ENCODE peak calls at places on chromosomes 3 and 15, in four cellular contexts. One of them, this sample, is unnamed.

GRCh38 chr15:69903476-69904295 is 194.0 kb downstream of the TLE3 start:
- DNase-seq in posterior cingulate gyrus: no peak
- DNase-seq in IMR-90: peak
- DNase-seq in stimulated activated CD8-positive, alpha-beta memory T cell treated with anti-CD3 and anti-CD28 coated beads, Interleukin-15, amount 100 ng/mL, for 24 hours: no peak
- DNase-seq in this sample: peak

GRCh38 chr15:41878355-41878699 is 15.5 kb downstream of the SPTBN5 start:
- DNase-seq in stimulated activated CD8-positive, alpha-beta memory T cell treated with anti-CD3 and anti-CD28 coated beads, Interleukin-15, amount 100 ng/mL, for 24 hours: no peak
- DNase-seq in posterior cingulate gyrus: no peak
- DNase-seq in IMR-90: no peak
- DNase-seq in this sample: no peak

GRCh38 chr3:61707492-61707891 is 146.1 kb downstream of the PTPRG start:
- DNase-seq in posterior cingulate gyrus: no peak
- DNase-seq in stimulated activated CD8-positive, alpha-beta memory T cell treated with anti-CD3 and anti-CD28 coated beads, Interleukin-15, amount 100 ng/mL, for 24 hours: no peak
- DNase-seq in IMR-90: no peak
- DNase-seq in this sample: no peak

GRCh38 chr3:63207066-63207590 is 71.0 kb upstream of the SYNPR start:
- DNase-seq in posterior cingulate gyrus: no peak
- DNase-seq in IMR-90: no peak
- DNase-seq in stimulated activated CD8-positive, alpha-beta memory T cell treated with anti-CD3 and anti-CD28 coated beads, Interleukin-15, amount 100 ng/mL, for 24 hours: no peak
- DNase-seq in this sample: no peak

GRCh38 chr3:157572559-157573270 is 69.5 kb upstream of the VEPH1 start:
- DNase-seq in posterior cingulate gyrus: no peak
- DNase-seq in stimulated activated CD8-positive, alpha-beta memory T cell treated with anti-CD3 and anti-CD28 coated beads, Interleukin-15, amount 100 ng/mL, for 24 hours: no peak
- DNase-seq in IMR-90: peak
- DNase-seq in this sample: peak

GRCh38 chr3:164018500-164018899 is 1059.8 kb downstream of the SI start:
- DNase-seq in posterior cingulate gyrus: no peak
- DNase-seq in IMR-90: no peak
- DNase-seq in stimulated activated CD8-positive, alpha-beta memory T cell treated with anti-CD3 and anti-CD28 coated beads, Interleukin-15, amount 100 ng/mL, for 24 hours: no peak
- DNase-seq in this sample: no peak

GRCh38 chr15:60647246-60647645 is 168.3 kb upstream of the ICE2 start:
- DNase-seq in IMR-90: no peak
- DNase-seq in stimulated activated CD8-positive, alpha-beta memory T cell treated with anti-CD3 and anti-CD28 coated beads, Interleukin-15, amount 100 ng/mL, for 24 hours: no peak
- DNase-seq in posterior cingulate gyrus: no peak
- DNase-seq in this sample: no peak

GRCh38 chr15:35166730-35167359 is 81.8 kb upstream of the NANOGP8 start:
- DNase-seq in stimulated activated CD8-positive, alpha-beta memory T cell treated with anti-CD3 and anti-CD28 coated beads, Interleukin-15, amount 100 ng/mL, for 24 hours: no peak
- DNase-seq in IMR-90: peak
- DNase-seq in posterior cingulate gyrus: no peak
- DNase-seq in this sample: no peak

GRCh38 chr15:53962646-53963561 is 15.3 kb upstream of the UNC13C start:
- DNase-seq in stimulated activated CD8-positive, alpha-beta memory T cell treated with anti-CD3 and anti-CD28 coated beads, Interleukin-15, amount 100 ng/mL, for 24 hours: no peak
- DNase-seq in IMR-90: no peak
- DNase-seq in posterior cingulate gyrus: peak
- DNase-seq in this sample: no peak

GRCh38 chr3:141740349-141740748 is 2.3 kb downstream of the RNF7 start:
- DNase-seq in posterior cingulate gyrus: no peak
- DNase-seq in stimulated activated CD8-positive, alpha-beta memory T cell treated with anti-CD3 and anti-CD28 coated beads, Interleukin-15, amount 100 ng/mL, for 24 hours: no peak
- DNase-seq in IMR-90: no peak
- DNase-seq in this sample: no peak

GRCh38 chr3:88000853-88001252 is 58.0 kb downstream of the CGGBP1 start:
- DNase-seq in stimulated activated CD8-positive, alpha-beta memory T cell treated with anti-CD3 and anti-CD28 coated beads, Interleukin-15, amount 100 ng/mL, for 24 hours: no peak
- DNase-seq in IMR-90: no peak
- DNase-seq in posterior cingulate gyrus: no peak
- DNase-seq in this sample: no peak

GRCh38 chr15:48974865-48975264 is 11.1 kb upstream of the SHC4 start:
- DNase-seq in posterior cingulate gyrus: no peak
- DNase-seq in stimulated activated CD8-positive, alpha-beta memory T cell treated with anti-CD3 and anti-CD28 coated beads, Interleukin-15, amount 100 ng/mL, for 24 hours: no peak
- DNase-seq in IMR-90: no peak
- DNase-seq in this sample: peak

GRCh38 chr15:59218099-59218498 is 11.5 kb downstream of the LDHAL6B start:
- DNase-seq in IMR-90: no peak
- DNase-seq in stimulated activated CD8-positive, alpha-beta memory T cell treated with anti-CD3 and anti-CD28 coated beads, Interleukin-15, amount 100 ng/mL, for 24 hours: no peak
- DNase-seq in posterior cingulate gyrus: no peak
- DNase-seq in this sample: no peak

GRCh38 chr15:91224750-91225380 is 124.8 kb downstream of the SV2B start:
- DNase-seq in stimulated activated CD8-positive, alpha-beta memory T cell treated with anti-CD3 and anti-CD28 coated beads, Interleukin-15, amount 100 ng/mL, for 24 hours: no peak
- DNase-seq in posterior cingulate gyrus: no peak
- DNase-seq in IMR-90: peak
- DNase-seq in this sample: peak

GRCh38 chr3:39438880-39439279 is 28.6 kb upstream of the MOBP start:
- DNase-seq in IMR-90: no peak
- DNase-seq in posterior cingulate gyrus: no peak
- DNase-seq in stimulated activated CD8-positive, alpha-beta memory T cell treated with anti-CD3 and anti-CD28 coated beads, Interleukin-15, amount 100 ng/mL, for 24 hours: no peak
- DNase-seq in this sample: no peak

GRCh38 chr15:61122624-61123375 is 106.3 kb downstream of the RORA start:
- DNase-seq in stimulated activated CD8-positive, alpha-beta memory T cell treated with anti-CD3 and anti-CD28 coated beads, Interleukin-15, amount 100 ng/mL, for 24 hours: no peak
- DNase-seq in posterior cingulate gyrus: no peak
- DNase-seq in IMR-90: no peak
- DNase-seq in this sample: no peak

GRCh38 chr15:73927003-73927475 is 777 bp downstream of the LOXL1 start:
- DNase-seq in stimulated activated CD8-positive, alpha-beta memory T cell treated with anti-CD3 and anti-CD28 coated beads, Interleukin-15, amount 100 ng/mL, for 24 hours: no peak
- DNase-seq in IMR-90: no peak
- DNase-seq in posterior cingulate gyrus: no peak
- DNase-seq in this sample: peak

GRCh38 chr15:101044625-101045235 is 125.6 kb downstream of the LRRK1 start:
- DNase-seq in IMR-90: no peak
- DNase-seq in stimulated activated CD8-positive, alpha-beta memory T cell treated with anti-CD3 and anti-CD28 coated beads, Interleukin-15, amount 100 ng/mL, for 24 hours: no peak
- DNase-seq in posterior cingulate gyrus: no peak
- DNase-seq in this sample: no peak

GRCh38 chr3:84881288-84881687 is 77.5 kb upstream of the CADM2 start:
- DNase-seq in posterior cingulate gyrus: no peak
- DNase-seq in stimulated activated CD8-positive, alpha-beta memory T cell treated with anti-CD3 and anti-CD28 coated beads, Interleukin-15, amount 100 ng/mL, for 24 hours: no peak
- DNase-seq in IMR-90: no peak
- DNase-seq in this sample: no peak

GRCh38 chr3:25837038-25837437 is 47.1 kb downstream of the OXSM start:
- DNase-seq in stimulated activated CD8-positive, alpha-beta memory T cell treated with anti-CD3 and anti-CD28 coated beads, Interleukin-15, amount 100 ng/mL, for 24 hours: no peak
- DNase-seq in IMR-90: no peak
- DNase-seq in posterior cingulate gyrus: no peak
- DNase-seq in this sample: no peak

GRCh38 chr3:119530418-119530817 is 29.0 kb downstream of the CD80 start:
- DNase-seq in IMR-90: no peak
- DNase-seq in stimulated activated CD8-positive, alpha-beta memory T cell treated with anti-CD3 and anti-CD28 coated beads, Interleukin-15, amount 100 ng/mL, for 24 hours: no peak
- DNase-seq in posterior cingulate gyrus: no peak
- DNase-seq in this sample: no peak

GRCh38 chr3:114418724-114419543 is 125.1 kb downstream of the TIGIT start:
- DNase-seq in stimulated activated CD8-positive, alpha-beta memory T cell treated with anti-CD3 and anti-CD28 coated beads, Interleukin-15, amount 100 ng/mL, for 24 hours: no peak
- DNase-seq in posterior cingulate gyrus: no peak
- DNase-seq in IMR-90: peak
- DNase-seq in this sample: peak